ENCODE peak calls at places on chromosome 17, in ten cellular contexts. One of them, this sample, is unnamed.

GRCh38 chr17:38598536-38598935 is 7.2 kb downstream of the SRCIN1 start:
- DNase-seq in suprapubic skin: no peak
- DNase-seq in brain microvascular endothelial cell: peak
- DNase-seq in adrenal gland: peak
- DNase-seq in GM12865: peak
- DNase-seq in GM13976: peak
- DNase-seq in lower lobe of right lung: no peak
- DNase-seq in heart right ventricle: no peak
- DNase-seq in colonic mucosa: peak
- DNase-seq in type B pancreatic cell: peak
- DNase-seq in this sample: peak

GRCh38 chr17:8420041-8420934 is 15.4 kb upstream of the NDEL1 start:
- DNase-seq in heart right ventricle: peak
- DNase-seq in lower lobe of right lung: peak
- DNase-seq in GM12865: no peak
- DNase-seq in colonic mucosa: peak
- DNase-seq in adrenal gland: peak
- DNase-seq in suprapubic skin: no peak
- DNase-seq in GM13976: no peak
- DNase-seq in type B pancreatic cell: no peak
- DNase-seq in brain microvascular endothelial cell: peak
- DNase-seq in this sample: peak

GRCh38 chr17:81419333-81419885 is 24.2 kb downstream of the BAHCC1 start:
- DNase-seq in colonic mucosa: peak
- DNase-seq in suprapubic skin: no peak
- DNase-seq in brain microvascular endothelial cell: peak
- DNase-seq in lower lobe of right lung: peak
- DNase-seq in adrenal gland: peak
- DNase-seq in heart right ventricle: peak
- DNase-seq in type B pancreatic cell: no peak
- DNase-seq in GM12865: no peak
- DNase-seq in GM13976: no peak
- DNase-seq in this sample: peak

GRCh38 chr17:50640701-50641338 is 6.1 kb downstream of the ABCC3 start:
- DNase-seq in colonic mucosa: peak
- DNase-seq in brain microvascular endothelial cell: no peak
- DNase-seq in GM12865: no peak
- DNase-seq in lower lobe of right lung: no peak
- DNase-seq in heart right ventricle: no peak
- DNase-seq in adrenal gland: peak
- DNase-seq in suprapubic skin: no peak
- DNase-seq in type B pancreatic cell: no peak
- DNase-seq in GM13976: no peak
- DNase-seq in this sample: no peak

GRCh38 chr17:57182621-57183020 is 73.7 kb upstream of the MSI2 start:
- DNase-seq in GM13976: no peak
- DNase-seq in lower lobe of right lung: no peak
- DNase-seq in heart right ventricle: no peak
- DNase-seq in type B pancreatic cell: no peak
- DNase-seq in suprapubic skin: no peak
- DNase-seq in GM12865: no peak
- DNase-seq in colonic mucosa: no peak
- DNase-seq in brain microvascular endothelial cell: no peak
- DNase-seq in adrenal gland: no peak
- DNase-seq in this sample: no peak

GRCh38 chr17:27519550-27519949 is 63.3 kb downstream of the KSR1 start:
- DNase-seq in adrenal gland: no peak
- DNase-seq in colonic mucosa: no peak
- DNase-seq in GM13976: peak
- DNase-seq in lower lobe of right lung: no peak
- DNase-seq in brain microvascular endothelial cell: no peak
- DNase-seq in GM12865: peak
- DNase-seq in type B pancreatic cell: no peak
- DNase-seq in heart right ventricle: no peak
- DNase-seq in suprapubic skin: no peak
- DNase-seq in this sample: no peak

GRCh38 chr17:11276486-11276885 is 35.5 kb downstream of the SHISA6 start:
- DNase-seq in GM13976: no peak
- DNase-seq in suprapubic skin: no peak
- DNase-seq in heart right ventricle: no peak
- DNase-seq in lower lobe of right lung: no peak
- DNase-seq in type B pancreatic cell: no peak
- DNase-seq in GM12865: no peak
- DNase-seq in brain microvascular endothelial cell: no peak
- DNase-seq in colonic mucosa: no peak
- DNase-seq in adrenal gland: no peak
- DNase-seq in this sample: no peak

GRCh38 chr17:37089998-37090397 is 141.2 kb downstream of the AATF start:
- DNase-seq in suprapubic skin: no peak
- DNase-seq in brain microvascular endothelial cell: no peak
- DNase-seq in adrenal gland: no peak
- DNase-seq in heart right ventricle: no peak
- DNase-seq in type B pancreatic cell: no peak
- DNase-seq in GM12865: peak
- DNase-seq in lower lobe of right lung: no peak
- DNase-seq in colonic mucosa: no peak
- DNase-seq in GM13976: peak
- DNase-seq in this sample: no peak

GRCh38 chr17:79830303-79830702 is 8.9 kb downstream of the CBX4 start:
- DNase-seq in brain microvascular endothelial cell: no peak
- DNase-seq in suprapubic skin: no peak
- DNase-seq in heart right ventricle: no peak
- DNase-seq in adrenal gland: no peak
- DNase-seq in GM13976: no peak
- DNase-seq in colonic mucosa: peak
- DNase-seq in GM12865: no peak
- DNase-seq in lower lobe of right lung: no peak
- DNase-seq in type B pancreatic cell: no peak
- DNase-seq in this sample: no peak

GRCh38 chr17:80347536-80347935 is 67.4 kb upstream of the ENDOV start:
- DNase-seq in colonic mucosa: no peak
- DNase-seq in GM12865: no peak
- DNase-seq in brain microvascular endothelial cell: no peak
- DNase-seq in adrenal gland: no peak
- DNase-seq in lower lobe of right lung: no peak
- DNase-seq in GM13976: no peak
- DNase-seq in type B pancreatic cell: no peak
- DNase-seq in heart right ventricle: no peak
- DNase-seq in suprapubic skin: peak
- DNase-seq in this sample: no peak

GRCh38 chr17:5418858-5419355 is 555 bp downstream of the NUP88 start:
- DNase-seq in GM13976: peak
- DNase-seq in colonic mucosa: peak
- DNase-seq in brain microvascular endothelial cell: peak
- DNase-seq in lower lobe of right lung: peak
- DNase-seq in type B pancreatic cell: no peak
- DNase-seq in GM12865: peak
- DNase-seq in suprapubic skin: no peak
- DNase-seq in adrenal gland: no peak
- DNase-seq in heart right ventricle: peak
- DNase-seq in this sample: peak

GRCh38 chr17:69961488-69962145 is 113.4 kb upstream of the KCNJ16 start:
- DNase-seq in type B pancreatic cell: no peak
- DNase-seq in heart right ventricle: peak
- DNase-seq in GM12865: no peak
- DNase-seq in brain microvascular endothelial cell: no peak
- DNase-seq in GM13976: no peak
- DNase-seq in colonic mucosa: no peak
- DNase-seq in suprapubic skin: peak
- DNase-seq in adrenal gland: no peak
- DNase-seq in lower lobe of right lung: no peak
- DNase-seq in this sample: peak

GRCh38 chr17:17682293-17682736 is 1.1 kb downstream of the RAI1 start:
- DNase-seq in adrenal gland: peak
- DNase-seq in colonic mucosa: peak
- DNase-seq in heart right ventricle: peak
- DNase-seq in brain microvascular endothelial cell: no peak
- DNase-seq in suprapubic skin: no peak
- DNase-seq in GM12865: peak
- DNase-seq in lower lobe of right lung: peak
- DNase-seq in type B pancreatic cell: no peak
- DNase-seq in GM13976: peak
- DNase-seq in this sample: peak

GRCh38 chr17:64920026-64920418 is 744 bp upstream of the LRRC37A3 start:
- DNase-seq in GM13976: no peak
- DNase-seq in adrenal gland: peak
- DNase-seq in GM12865: peak
- DNase-seq in brain microvascular endothelial cell: no peak
- DNase-seq in suprapubic skin: no peak
- DNase-seq in lower lobe of right lung: no peak
- DNase-seq in type B pancreatic cell: no peak
- DNase-seq in colonic mucosa: peak
- DNase-seq in heart right ventricle: peak
- DNase-seq in this sample: peak

GRCh38 chr17:77106874-77107358 is 33.9 kb upstream of the SEC14L1 start:
- DNase-seq in GM13976: peak
- DNase-seq in suprapubic skin: no peak
- DNase-seq in heart right ventricle: no peak
- DNase-seq in brain microvascular endothelial cell: no peak
- DNase-seq in lower lobe of right lung: no peak
- DNase-seq in adrenal gland: no peak
- DNase-seq in GM12865: peak
- DNase-seq in type B pancreatic cell: no peak
- DNase-seq in colonic mucosa: no peak
- DNase-seq in this sample: no peak

GRCh38 chr17:13601776-13602551 is at the start of gene HS3ST3A1:
- DNase-seq in type B pancreatic cell: peak
- DNase-seq in lower lobe of right lung: peak
- DNase-seq in colonic mucosa: peak
- DNase-seq in heart right ventricle: peak
- DNase-seq in brain microvascular endothelial cell: peak
- DNase-seq in GM13976: peak
- DNase-seq in adrenal gland: peak
- DNase-seq in GM12865: no peak
- DNase-seq in suprapubic skin: peak
- DNase-seq in this sample: peak

DNA sequence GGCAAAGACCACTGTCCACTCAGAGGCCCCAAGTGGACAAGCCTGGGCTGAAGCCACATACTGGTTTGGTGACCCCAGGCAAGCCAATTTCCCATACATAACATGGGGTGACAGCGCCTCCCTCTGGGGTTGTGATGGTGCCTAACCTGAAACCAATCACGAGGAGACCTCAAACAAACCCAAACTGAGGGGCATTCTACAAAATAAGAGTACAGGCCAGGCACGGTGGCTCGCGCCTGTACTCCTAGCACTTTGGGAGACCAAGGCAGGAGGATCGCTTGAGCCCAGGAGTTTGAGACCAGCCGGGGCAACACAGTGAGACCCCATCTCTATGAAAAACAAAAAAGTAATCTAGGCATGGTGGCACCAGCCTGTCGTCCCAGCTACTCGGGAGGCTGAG is 3.6 kb downstream of the P2RX5 start:
- DNase-seq in heart right ventricle: no peak
- DNase-seq in type B pancreatic cell: no peak
- DNase-seq in colonic mucosa: no peak
- DNase-seq in adrenal gland: no peak
- DNase-seq in brain microvascular endothelial cell: no peak
- DNase-seq in lower lobe of right lung: no peak
- DNase-seq in GM12865: no peak
- DNase-seq in GM13976: no peak
- DNase-seq in suprapubic skin: no peak
- DNase-seq in this sample: no peak
- TF ChIP-seq CTCF in heart right ventricle: no peak
- TF ChIP-seq CTCF in type B pancreatic cell: no peak
- TF ChIP-seq CTCF in colonic mucosa: no peak
- TF ChIP-seq CTCF in adrenal gland: no peak
- TF ChIP-seq CTCF in brain microvascular endothelial cell: peak
- TF ChIP-seq CTCF in lower lobe of right lung: no peak
- TF ChIP-seq CTCF in GM12865: peak
- TF ChIP-seq CTCF in GM13976: no peak
- TF ChIP-seq CTCF in suprapubic skin: no peak
- TF ChIP-seq CTCF in this sample: no peak

GRCh38 chr17:29589524-29590260 is at the start of gene GIT1:
- DNase-seq in type B pancreatic cell: peak
- DNase-seq in brain microvascular endothelial cell: peak
- DNase-seq in suprapubic skin: no peak
- DNase-seq in adrenal gland: peak
- DNase-seq in lower lobe of right lung: peak
- DNase-seq in colonic mucosa: peak
- DNase-seq in GM13976: peak
- DNase-seq in heart right ventricle: peak
- DNase-seq in GM12865: peak
- DNase-seq in this sample: peak
- TF ChIP-seq CTCF in type B pancreatic cell: no peak
- TF ChIP-seq CTCF in brain microvascular endothelial cell: no peak
- TF ChIP-seq CTCF in suprapubic skin: no peak
- TF ChIP-seq CTCF in adrenal gland: no peak
- TF ChIP-seq CTCF in lower lobe of right lung: no peak
- TF ChIP-seq CTCF in colonic mucosa: no peak
- TF ChIP-seq CTCF in GM13976: peak
- TF ChIP-seq CTCF in heart right ventricle: no peak
- TF ChIP-seq CTCF in GM12865: peak
- TF ChIP-seq CTCF in this sample: no peak

GRCh38 chr17:1122681-1123396 is 56.9 kb downstream of the ABR start:
- DNase-seq in colonic mucosa: peak
- DNase-seq in suprapubic skin: peak
- DNase-seq in brain microvascular endothelial cell: peak
- DNase-seq in heart right ventricle: peak
- DNase-seq in type B pancreatic cell: no peak
- DNase-seq in GM12865: peak
- DNase-seq in GM13976: peak
- DNase-seq in lower lobe of right lung: peak
- DNase-seq in adrenal gland: peak
- DNase-seq in this sample: peak
- TF ChIP-seq CTCF in colonic mucosa: peak
- TF ChIP-seq CTCF in suprapubic skin: peak
- TF ChIP-seq CTCF in brain microvascular endothelial cell: peak
- TF ChIP-seq CTCF in heart right ventricle: peak
- TF ChIP-seq CTCF in type B pancreatic cell: peak
- TF ChIP-seq CTCF in GM12865: peak
- TF ChIP-seq CTCF in GM13976: peak
- TF ChIP-seq CTCF in lower lobe of right lung: peak
- TF ChIP-seq CTCF in adrenal gland: peak
- TF ChIP-seq CTCF in this sample: peak

DNA sequence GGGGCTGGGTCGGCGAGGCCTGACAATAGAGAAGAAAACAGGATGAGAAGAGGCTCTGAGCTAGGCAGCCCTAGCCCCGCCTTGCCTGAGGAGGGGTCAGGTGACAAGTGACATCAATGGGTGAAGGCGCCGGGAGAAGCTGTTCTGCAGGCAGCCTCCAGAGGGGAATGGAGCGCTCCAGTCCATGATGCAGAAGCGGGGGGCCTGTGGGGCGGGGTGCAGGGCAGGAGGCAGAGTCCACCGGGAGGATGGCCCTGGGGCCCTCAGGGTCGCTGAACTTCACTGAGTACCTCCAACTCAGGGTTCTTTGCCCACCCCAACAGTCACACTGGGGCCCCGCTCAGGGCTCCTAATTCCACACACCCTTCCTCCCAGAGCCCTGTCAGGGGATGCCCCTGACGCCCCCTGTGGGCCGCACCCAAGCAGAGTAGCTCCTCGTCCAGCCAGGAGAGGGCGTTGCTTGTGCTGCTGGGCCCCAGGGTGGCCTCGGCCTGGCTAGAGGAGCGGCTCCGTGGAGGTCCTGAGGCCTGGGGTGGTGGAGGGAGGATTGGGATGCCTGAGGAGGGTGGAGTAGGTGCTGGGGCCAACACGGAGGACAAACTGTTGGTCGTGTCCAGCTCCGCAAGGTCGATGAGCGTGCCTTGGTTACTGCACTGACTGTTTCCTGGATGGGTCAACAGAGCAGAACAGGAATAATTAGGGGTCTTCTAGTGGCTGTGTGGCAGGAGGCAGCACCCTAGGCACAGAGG is 20.8 kb downstream of the GGA3 start:
- DNase-seq in adrenal gland: no peak
- DNase-seq in GM12865: no peak
- DNase-seq in colonic mucosa: no peak
- DNase-seq in heart right ventricle: no peak
- DNase-seq in type B pancreatic cell: no peak
- DNase-seq in brain microvascular endothelial cell: peak
- DNase-seq in GM13976: peak
- DNase-seq in suprapubic skin: no peak
- DNase-seq in lower lobe of right lung: no peak
- DNase-seq in this sample: peak
- TF ChIP-seq CTCF in adrenal gland: no peak
- TF ChIP-seq CTCF in GM12865: peak
- TF ChIP-seq CTCF in colonic mucosa: peak
- TF ChIP-seq CTCF in heart right ventricle: no peak
- TF ChIP-seq CTCF in type B pancreatic cell: peak
- TF ChIP-seq CTCF in brain microvascular endothelial cell: peak
- TF ChIP-seq CTCF in GM13976: peak
- TF ChIP-seq CTCF in suprapubic skin: no peak
- TF ChIP-seq CTCF in lower lobe of right lung: peak
- TF ChIP-seq CTCF in this sample: peak